ENCODE peak calls at places on chromosome 12, in seven cellular contexts. W, E, F, B, P, U and H are unnamed samples.
A peak's percentile ranks its signal among the peaks of the same experiment; 100 is the strongest.

GRCh38 chr12:93537769-93538168 is 34.7 kb upstream of the SOCS2 start:
- DNase-seq in F (no peak), E (no peak), B (no peak), P (no peak), U (no peak), W (no peak), H (no peak)

GRCh38 chr12:103783744-103784664 is 57.0 kb downstream of the NT5DC3 start:
- DNase-seq in E (no peak), W (no peak), B (no peak), P (peak; percentile 31), F (no peak), U (no peak), H (no peak)

GRCh38 chr12:121295746-121296617 is 527 bp downstream of the CAMKK2 start:
- DNase-seq in W (no peak), P (peak; percentile 51), E (no peak), B (peak; percentile 13), U (peak; percentile 5), F (no peak), H (no peak)

GRCh38 chr12:69265205-69265604 is 25.8 kb downstream of the CPSF6 start:
- DNase-seq in E (no peak), U (no peak), B (no peak), P (no peak), F (no peak), W (no peak), H (no peak)

GRCh38 chr12:119369907-119370546 is 35.5 kb downstream of the CCDC60 start:
- DNase-seq in B (no peak), U (no peak), E (no peak), W (no peak), F (no peak), P (no peak), H (no peak)

GRCh38 chr12:89756638-89757321 is 48.1 kb upstream of the ATP2B1 start:
- DNase-seq in P (no peak), B (peak; percentile 100), E (peak; percentile 94), U (peak; percentile 100), W (peak; percentile 100), F (peak; percentile 98), H (peak; percentile 99)

GRCh38 chr12:2168808-2169207 is 116.0 kb downstream of the CACNA1C start:
- DNase-seq in F (no peak), W (no peak), B (peak; percentile 24), P (no peak), E (no peak), U (no peak), H (peak; percentile 35)

GRCh38 chr12:114665411-114666181 is 18.4 kb downstream of the TBX3 start:
- DNase-seq in P (peak; percentile 23), W (no peak), F (no peak), U (no peak), E (no peak), B (no peak), H (no peak)

GRCh38 chr12:55906056-55906455 is 21.6 kb downstream of the PYM1 start:
- DNase-seq in F (no peak), B (peak; percentile 66), P (no peak), U (peak; percentile 71), W (peak; percentile 58), E (no peak), H (peak; percentile 41)

GRCh38 chr12:20477691-20478090 is 109.4 kb downstream of the PDE3A start:
- DNase-seq in F (no peak), U (no peak), E (no peak), B (no peak), W (peak; percentile 56), P (no peak), H (no peak)

DNA sequence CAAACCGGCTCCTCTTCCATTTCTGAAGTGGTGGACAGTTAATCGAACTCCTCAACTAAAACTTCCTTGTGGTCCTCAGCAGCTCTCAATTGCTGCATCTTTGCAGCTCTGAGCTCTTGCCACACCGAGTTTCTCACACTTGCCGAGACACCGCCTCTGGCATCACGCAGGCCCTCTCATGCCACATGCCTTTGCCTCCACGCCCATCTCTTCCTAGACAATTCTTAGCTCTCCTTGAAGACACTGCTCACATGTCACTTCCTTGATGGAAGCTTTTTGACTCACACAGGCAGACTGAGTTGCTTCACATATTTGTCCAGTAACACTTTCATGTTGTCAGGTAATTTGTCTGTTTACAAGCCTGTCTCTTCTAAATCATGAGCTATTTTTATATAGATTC is 29.2 kb downstream of the KCNA1 start:
- DNase-seq in F (no peak), P (no peak), E (no peak), W (no peak), B (no peak), U (no peak), H (no peak)
- H3K4me3 ChIP-seq in F (no peak overlapping the region), P (no peak overlapping the region), E (no peak overlapping the region), W (no peak overlapping the region), B (no peak overlapping the region), U (no peak overlapping the region), H (no peak overlapping the region)

DNA sequence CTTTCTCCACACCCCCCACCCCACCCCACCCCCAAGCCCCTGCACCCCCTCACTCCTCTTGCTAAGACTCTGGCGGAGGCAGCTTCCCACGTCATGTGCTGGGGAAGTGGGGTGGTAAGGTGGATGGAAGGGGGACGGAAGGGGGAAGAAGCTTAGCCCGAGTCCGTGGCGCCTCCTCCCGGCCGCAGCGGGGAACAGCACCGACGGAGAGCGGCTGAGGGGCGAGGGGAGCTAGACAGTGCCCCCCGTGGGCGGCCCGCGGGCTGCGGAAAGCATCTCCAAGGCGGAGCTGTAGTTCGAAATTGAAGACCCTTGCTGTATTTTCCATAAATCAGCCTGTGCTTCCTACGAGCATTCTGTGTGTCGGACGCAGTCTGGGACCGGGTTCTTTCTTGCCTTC is 608 bp upstream of the GRIN2B start:
- DNase-seq in U (no peak), E (no peak), F (no peak), P (no peak), B (no peak), W (no peak), H (no peak)
- TF ChIP-seq CTCF in U (no peak), E (no peak), F (no peak), P (no peak), B (no peak), W (no peak), H (no peak)

GRCh38 chr12:49094966-49095365 is 365 bp upstream of the DHH start:
- DNase-seq in W (no peak), F (no peak), E (no peak), P (no peak), B (no peak), U (no peak), H (no peak)
- H3K4me3 ChIP-seq in W (no peak overlapping the region), F (no peak overlapping the region), E (no peak overlapping the region), P (peak overlapping the region; percentile 52), B (no peak overlapping the region), U (no peak overlapping the region), H (no peak overlapping the region)

GRCh38 chr12:40970320-40970907 is 217.7 kb upstream of the PDZRN4 start:
- DNase-seq in F (no peak), W (no peak), P (no peak), B (no peak), E (no peak), U (no peak), H (no peak)
- TF ChIP-seq CTCF in F (no peak), W (no peak), P (no peak), B (no peak), E (no peak), U (no peak), H (no peak)

GRCh38 chr12:133107121-133107520 is 23.0 kb downstream of the ZNF891 start:
- DNase-seq in U (no peak), W (no peak), P (no peak), E (no peak), B (no peak), F (no peak), H (no peak)
- H3K4me3 ChIP-seq in U (no peak overlapping the region), W (no peak overlapping the region), P (no peak overlapping the region), E (no peak overlapping the region), B (no peak overlapping the region), F (no peak overlapping the region), H (no peak overlapping the region)

GRCh38 chr12:8995021-8995775 is 5.9 kb downstream of the KLRG1 start:
- DNase-seq in U (no peak), E (no peak), W (no peak), B (no peak), F (no peak), P (no peak), H (no peak)

GRCh38 chr12:8993827-8994226 is 4.5 kb downstream of the KLRG1 start:
- DNase-seq in U (no peak), W (no peak), B (no peak), P (no peak), F (no peak), E (no peak), H (no peak)

GRCh38 chr12:8992086-8992409 is 2.7 kb downstream of the KLRG1 start:
- DNase-seq in W (no peak), F (no peak), U (no peak), B (no peak), P (no peak), E (no peak), H (no peak)

GRCh38 chr12:8989425-8989824 is at the start of gene KLRG1:
- DNase-seq in P (no peak), E (no peak), W (no peak), B (no peak), U (no peak), F (no peak), H (no peak)

GRCh38 chr12:8991371-8992085 is 2.2 kb downstream of the KLRG1 start:
- DNase-seq in U (no peak), B (no peak), E (no peak), W (no peak), P (no peak), F (no peak), H (no peak)
- TF ChIP-seq CTCF in U (no peak), B (no peak), E (no peak), W (no peak), P (no peak), F (no peak), H (no peak)

GRCh38 chr12:14810167-14810952 is 3.6 kb downstream of the SMCO3 start:
- DNase-seq in E (no peak), B (no peak), W (no peak), P (no peak), F (no peak), U (no peak), H (no peak)
- H3K4me3 ChIP-seq in E (no peak overlapping the region), B (no peak overlapping the region), W (no peak overlapping the region), P (no peak overlapping the region), F (no peak overlapping the region), U (no peak overlapping the region), H (no peak overlapping the region)